ENCODE peak calls at places on chromosomes 11 and 22, in ten cellular contexts. U, Q, G, H, P, R, S, B, M and J are unnamed samples.
A peak's percentile ranks its signal among the peaks of the same experiment; 100 is the strongest.

GRCh38 chr11:69010964-69011623 is 2.0 kb downstream of the MRGPRF start:
- DNase-seq in B (peak; percentile 93), P (peak; percentile 93), U (peak; percentile 97), Q (no peak), M (peak; percentile 51), H (peak; percentile 73), R (no peak), S (no peak), G (peak; percentile 58), J (peak; percentile 70)

GRCh38 chr11:95243658-95244057 is 12.7 kb upstream of the SESN3 start:
- DNase-seq in U (no peak), S (no peak), H (no peak), P (no peak), M (no peak), Q (no peak), R (no peak), B (no peak), G (no peak), J (no peak)

GRCh38 chr22:29664731-29665130 is 55.1 kb upstream of the CABP7 start:
- DNase-seq in S (no peak), H (no peak), U (no peak), R (no peak), P (no peak), G (no peak), B (no peak), Q (no peak), M (no peak), J (no peak)

GRCh38 chr22:40257979-40258378 is 80.3 kb downstream of the TNRC6B start:
- DNase-seq in S (no peak), P (no peak), U (no peak), R (no peak), G (no peak), H (no peak), M (no peak), B (no peak), Q (no peak), J (no peak)

GRCh38 chr11:46913484-46913883 is 4.9 kb downstream of the LRP4 start:
- DNase-seq in U (no peak), R (no peak), G (no peak), P (no peak), S (no peak), B (peak; percentile 51), M (no peak), Q (no peak), H (no peak), J (no peak)

GRCh38 chr22:45917700-45918454 is 59.1 kb downstream of the WNT7B start:
- DNase-seq in H (no peak), U (no peak), G (no peak), M (no peak), S (no peak), P (no peak), B (no peak), R (no peak), Q (no peak), J (no peak)

GRCh38 chr11:4060182-4060923 is 34.2 kb upstream of the RRM1 start:
- DNase-seq in M (no peak), H (no peak), G (no peak), P (no peak), R (no peak), Q (no peak), U (no peak), B (no peak), S (no peak), J (no peak)

GRCh38 chr11:27991731-27992130 is 116.2 kb downstream of the KIF18A start:
- DNase-seq in G (no peak), S (no peak), U (no peak), Q (no peak), P (no peak), M (no peak), R (no peak), B (no peak), H (no peak), J (no peak)

GRCh38 chr11:94521684-94522083 is 9.4 kb downstream of the C11orf97 start:
- DNase-seq in G (no peak), S (peak; percentile 12), M (no peak), H (no peak), R (no peak), U (no peak), B (no peak), P (no peak), Q (no peak), J (no peak)

GRCh38 chr11:93444671-93445073 is 98.5 kb downstream of the SMCO4 start:
- DNase-seq in B (peak; percentile 14), P (no peak), M (no peak), U (no peak), Q (no peak), S (no peak), R (peak; percentile 45), H (no peak), G (no peak), J (no peak)

GRCh38 chr11:111206472-111206871 is 39.1 kb upstream of the POU2AF2 start:
- DNase-seq in Q (no peak), G (no peak), B (no peak), H (peak; percentile 30), S (peak; percentile 8), P (no peak), M (no peak), R (no peak), U (no peak), J (no peak)

GRCh38 chr11:84408946-84409411 is 1122.8 kb upstream of the CCDC90B start:
- DNase-seq in S (no peak), U (no peak), B (no peak), H (no peak), P (no peak), Q (no peak), M (no peak), R (no peak), G (no peak), J (no peak)

GRCh38 chr11:131661137-131661536 is 290.7 kb downstream of the NTM start:
- DNase-seq in H (no peak), S (no peak), G (no peak), M (no peak), R (no peak), P (no peak), B (no peak), Q (no peak), U (no peak), J (no peak)

GRCh38 chr11:128776088-128776433 is 82.2 kb downstream of the FLI1 start:
- DNase-seq in Q (no peak), M (no peak), U (no peak), S (no peak), B (no peak), R (peak; percentile 22), G (no peak), P (no peak), H (no peak), J (no peak)

GRCh38 chr11:59802639-59803176 is 7.9 kb downstream of the MRPL16 start:
- DNase-seq in U (no peak), R (peak; percentile 22), Q (no peak), M (no peak), G (peak; percentile 62), B (peak; percentile 55), H (peak; percentile 43), P (no peak), S (no peak), J (no peak)

GRCh38 chr11:15109602-15110001 is 5.1 kb upstream of the INSC start:
- DNase-seq in B (no peak), M (no peak), G (no peak), P (no peak), R (no peak), Q (no peak), H (no peak), U (no peak), S (no peak), J (no peak)
- H3K27ac ChIP-seq in B (no peak overlapping the region), M (no peak overlapping the region), G (no peak overlapping the region), P (no peak overlapping the region), R (no peak overlapping the region), Q (no peak overlapping the region), H (no peak overlapping the region), U (no peak overlapping the region), S (no peak overlapping the region), J (no peak overlapping the region)

DNA sequence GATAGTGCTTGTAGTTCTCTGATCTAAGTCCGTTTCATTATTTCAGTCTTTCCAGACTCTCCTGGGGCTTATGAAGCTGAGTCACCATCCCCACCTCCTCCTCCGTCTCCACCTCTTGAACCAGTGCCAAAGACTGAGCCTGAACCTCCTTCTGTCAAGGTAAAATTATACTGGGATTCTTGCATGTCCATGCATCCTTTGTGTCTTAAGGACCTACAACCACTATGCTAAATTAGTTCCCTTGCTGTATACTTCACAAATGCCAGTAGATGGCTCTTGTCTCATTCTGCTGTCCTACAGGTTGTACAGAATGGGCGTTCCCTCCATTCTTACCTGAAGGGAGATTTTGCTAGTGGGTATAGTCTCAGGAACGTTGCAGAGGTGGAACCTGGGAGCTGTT is 42.2 kb downstream of the POLD3 start:
- DNase-seq in R (no peak), H (peak; percentile 87), M (no peak), U (no peak), B (no peak), G (no peak), Q (no peak), P (no peak), S (peak; percentile 33), J (no peak)
- TF ChIP-seq CTCF in R (no peak), H (peak; percentile 24), M (no peak), U (peak; percentile 24), B (peak; percentile 50), G (peak; percentile 40), Q (peak; percentile 34), P (no peak), S (peak; percentile 61), J (peak; percentile 34)

DNA sequence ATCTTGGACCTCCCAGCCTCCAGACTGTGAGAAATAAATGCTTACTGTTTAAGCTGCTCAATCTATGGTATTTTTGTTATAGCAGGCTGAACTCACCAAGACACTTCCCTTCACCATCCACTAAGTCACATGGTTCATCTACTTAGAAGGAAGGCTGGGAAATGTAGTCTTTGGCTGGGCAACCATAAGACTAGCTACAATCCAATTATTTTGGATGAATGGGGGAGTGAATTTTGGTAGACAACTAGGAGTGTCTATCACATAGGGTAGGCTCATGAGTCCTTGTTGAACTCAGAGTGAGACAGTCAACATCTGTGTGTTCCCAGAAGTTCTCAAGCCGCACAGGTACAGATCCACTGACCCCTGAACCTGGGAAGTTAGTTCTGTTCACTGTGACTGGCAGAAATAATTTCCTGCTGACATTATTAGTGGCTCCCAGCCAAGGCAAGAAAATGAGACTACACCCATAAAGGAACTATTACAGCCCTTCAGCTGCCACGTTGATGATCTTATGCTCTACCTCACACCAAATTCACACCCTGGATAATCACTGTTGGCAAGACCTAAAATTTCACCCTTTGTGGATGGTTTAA is 3.1 kb upstream of the SLC35C1 start:
- DNase-seq in M (no peak), R (no peak), U (peak; percentile 34), S (no peak), G (no peak), P (no peak), Q (no peak), H (no peak), B (no peak), J (no peak)
- H3K27ac ChIP-seq in M (no peak overlapping the region), R (no peak overlapping the region), U (no peak overlapping the region), S (no peak overlapping the region), G (no peak overlapping the region), P (no peak overlapping the region), Q (peak overlapping the region; percentile 90), H (no peak overlapping the region), B (no peak overlapping the region), J (no peak overlapping the region)

DNA sequence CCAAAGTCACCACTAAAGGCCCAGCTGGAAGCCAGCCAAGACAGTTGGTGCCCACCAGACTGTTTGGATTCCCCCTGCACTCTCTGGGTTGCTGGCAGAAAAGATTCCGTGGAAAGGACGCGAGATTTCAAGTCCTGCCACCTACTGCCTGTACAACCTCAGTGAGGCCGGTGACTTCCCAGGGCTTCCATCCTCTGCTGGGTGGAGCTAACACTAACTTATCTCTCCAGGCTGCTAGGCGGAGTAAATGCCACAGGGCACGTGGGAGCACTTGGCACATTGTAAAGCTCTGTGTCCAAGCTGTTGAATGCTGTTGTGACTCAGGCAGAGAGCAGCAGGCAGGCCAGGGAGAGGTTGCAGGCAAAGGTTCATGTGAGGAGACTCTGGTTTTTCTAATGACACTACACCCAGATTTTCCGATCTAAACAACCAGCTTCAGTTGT is 50.9 kb upstream of the CDON start:
- DNase-seq in R (no peak), Q (peak; percentile 22), M (peak; percentile 90), B (peak; percentile 88), U (peak; percentile 97), S (peak; percentile 66), H (peak; percentile 72), P (peak; percentile 97), G (peak; percentile 90), J (peak; percentile 89)
- TF ChIP-seq CTCF in R (no peak), Q (peak; percentile 35), M (no peak), B (no peak), U (no peak), S (no peak), H (no peak), P (peak; percentile 7), G (no peak), J (no peak)